ENCODE peak calls at places on chromosomes 11 and 22, in five cellular contexts. One of them, this sample, is unnamed. For H3K4me1, the result is how much of the 10 kb centered on the place peaks cover.

GRCh38 chr11:42819126-42819525 is 492.7 kb upstream of the API5 start:
- DNase-seq in CD8-positive, alpha-beta memory T cell: no peak
- DNase-seq in transverse colon: no peak
- DNase-seq in lower lobe of right lung: no peak
- DNase-seq in left ventricle myocardium inferior: no peak
- DNase-seq in this sample: no peak

GRCh38 chr11:27720277-27720830 is 20.1 kb upstream of the BDNF start:
- DNase-seq in CD8-positive, alpha-beta memory T cell: no peak
- DNase-seq in transverse colon: peak
- DNase-seq in lower lobe of right lung: no peak
- DNase-seq in left ventricle myocardium inferior: no peak
- DNase-seq in this sample: no peak

GRCh38 chr22:46057762-46058420 is 80.9 kb upstream of the WNT7B start:
- DNase-seq in CD8-positive, alpha-beta memory T cell: no peak
- DNase-seq in transverse colon: peak
- DNase-seq in lower lobe of right lung: peak
- DNase-seq in left ventricle myocardium inferior: peak
- DNase-seq in this sample: peak

GRCh38 chr11:66557733-66558326 is 10.6 kb downstream of the CTSF start:
- DNase-seq in CD8-positive, alpha-beta memory T cell: no peak
- DNase-seq in transverse colon: no peak
- DNase-seq in lower lobe of right lung: no peak
- DNase-seq in left ventricle myocardium inferior: no peak
- DNase-seq in this sample: no peak

GRCh38 chr22:21593406-21594232 is 26.1 kb downstream of the UBE2L3 start:
- DNase-seq in CD8-positive, alpha-beta memory T cell: no peak
- DNase-seq in transverse colon: no peak
- DNase-seq in lower lobe of right lung: no peak
- DNase-seq in left ventricle myocardium inferior: peak
- DNase-seq in this sample: no peak

GRCh38 chr22:30649430-30650007 is 13.9 kb downstream of the SLC35E4 start:
- DNase-seq in CD8-positive, alpha-beta memory T cell: peak
- DNase-seq in transverse colon: peak
- DNase-seq in lower lobe of right lung: no peak
- DNase-seq in left ventricle myocardium inferior: peak
- DNase-seq in this sample: no peak

GRCh38 chr11:115672999-115673411 is 168.8 kb upstream of the CADM1 start:
- DNase-seq in CD8-positive, alpha-beta memory T cell: no peak
- DNase-seq in transverse colon: no peak
- DNase-seq in lower lobe of right lung: no peak
- DNase-seq in left ventricle myocardium inferior: peak
- DNase-seq in this sample: no peak

GRCh38 chr11:95599959-95600586 is 189.5 kb downstream of the FAM76B start:
- DNase-seq in CD8-positive, alpha-beta memory T cell: no peak
- DNase-seq in transverse colon: no peak
- DNase-seq in lower lobe of right lung: no peak
- DNase-seq in left ventricle myocardium inferior: no peak
- DNase-seq in this sample: peak

GRCh38 chr11:34632105-34632780 is 11.3 kb downstream of the EHF start:
- DNase-seq in CD8-positive, alpha-beta memory T cell: no peak
- DNase-seq in transverse colon: no peak
- DNase-seq in lower lobe of right lung: no peak
- DNase-seq in left ventricle myocardium inferior: no peak
- DNase-seq in this sample: no peak

GRCh38 chr11:69605737-69606526 is 35.0 kb upstream of the CCND1 start:
- DNase-seq in CD8-positive, alpha-beta memory T cell: no peak
- DNase-seq in transverse colon: no peak
- DNase-seq in lower lobe of right lung: no peak
- DNase-seq in left ventricle myocardium inferior: no peak
- DNase-seq in this sample: no peak

GRCh38 chr22:41449321-41449720 is 2.7 kb upstream of the TOB2 start:
- DNase-seq in CD8-positive, alpha-beta memory T cell: no peak
- DNase-seq in transverse colon: no peak
- DNase-seq in lower lobe of right lung: no peak
- DNase-seq in left ventricle myocardium inferior: no peak
- DNase-seq in this sample: no peak

GRCh38 chr11:67611704-67612587 is 5.2 kb downstream of the NDUFV1 start:
- DNase-seq in CD8-positive, alpha-beta memory T cell: no peak
- DNase-seq in transverse colon: no peak
- DNase-seq in lower lobe of right lung: peak
- DNase-seq in left ventricle myocardium inferior: no peak
- DNase-seq in this sample: no peak

GRCh38 chr11:43577566-43578264 is 102.8 kb upstream of the HSD17B12 start:
- DNase-seq in CD8-positive, alpha-beta memory T cell: no peak
- DNase-seq in transverse colon: no peak
- DNase-seq in lower lobe of right lung: no peak
- DNase-seq in left ventricle myocardium inferior: no peak
- DNase-seq in this sample: no peak

GRCh38 chr11:30107899-30108298 is 91.1 kb upstream of the KCNA4 start:
- DNase-seq in CD8-positive, alpha-beta memory T cell: no peak
- DNase-seq in transverse colon: no peak
- DNase-seq in lower lobe of right lung: no peak
- DNase-seq in left ventricle myocardium inferior: no peak
- DNase-seq in this sample: no peak

GRCh38 chr11:79942071-79942470 is 501.2 kb upstream of the TENM4 start:
- DNase-seq in CD8-positive, alpha-beta memory T cell: no peak
- DNase-seq in transverse colon: no peak
- DNase-seq in lower lobe of right lung: no peak
- DNase-seq in left ventricle myocardium inferior: no peak
- DNase-seq in this sample: no peak

GRCh38 chr11:9280655-9281301 is 15.6 kb upstream of the DENND5A start:
- DNase-seq in CD8-positive, alpha-beta memory T cell: no peak
- DNase-seq in transverse colon: peak
- DNase-seq in lower lobe of right lung: no peak
- DNase-seq in left ventricle myocardium inferior: no peak
- DNase-seq in this sample: no peak

GRCh38 chr11:34311126-34311525 is 46.7 kb downstream of the ABTB2 start:
- DNase-seq in CD8-positive, alpha-beta memory T cell: no peak
- DNase-seq in transverse colon: no peak
- DNase-seq in lower lobe of right lung: no peak
- DNase-seq in left ventricle myocardium inferior: peak
- DNase-seq in this sample: no peak

GRCh38 chr22:39249081-39249704 is 4.4 kb upstream of the PDGFB start:
- DNase-seq in CD8-positive, alpha-beta memory T cell: no peak
- DNase-seq in transverse colon: no peak
- DNase-seq in lower lobe of right lung: no peak
- DNase-seq in left ventricle myocardium inferior: no peak
- DNase-seq in this sample: no peak

GRCh38 chr11:35292290-35292689 is 127.1 kb downstream of the SLC1A2 start:
- DNase-seq in CD8-positive, alpha-beta memory T cell: no peak
- DNase-seq in transverse colon: no peak
- DNase-seq in lower lobe of right lung: no peak
- DNase-seq in left ventricle myocardium inferior: no peak
- DNase-seq in this sample: no peak

GRCh38 chr22:42271906-42272305 is 1.5 kb upstream of the TCF20 start:
- DNase-seq in CD8-positive, alpha-beta memory T cell: no peak
- DNase-seq in transverse colon: no peak
- DNase-seq in lower lobe of right lung: no peak
- DNase-seq in left ventricle myocardium inferior: no peak
- DNase-seq in this sample: no peak

GRCh38 chr22:19292262-19293230 is 1.0 kb upstream of the CLTCL1 start:
- DNase-seq in CD8-positive, alpha-beta memory T cell: no peak
- DNase-seq in transverse colon: peak
- DNase-seq in lower lobe of right lung: peak
- DNase-seq in left ventricle myocardium inferior: peak
- DNase-seq in this sample: no peak

GRCh38 chr11:63510360-63511130 is 4.7 kb downstream of the LGALS12 start:
- DNase-seq in CD8-positive, alpha-beta memory T cell: no peak
- DNase-seq in transverse colon: no peak
- DNase-seq in lower lobe of right lung: peak
- DNase-seq in left ventricle myocardium inferior: peak
- DNase-seq in this sample: no peak

GRCh38 chr11:103683581-103683980 is 352.9 kb upstream of the DDI1 start:
- DNase-seq in CD8-positive, alpha-beta memory T cell: no peak
- DNase-seq in transverse colon: no peak
- DNase-seq in lower lobe of right lung: no peak
- DNase-seq in left ventricle myocardium inferior: no peak
- DNase-seq in this sample: no peak

GRCh38 chr11:67674442-67674871 is at the start of gene ALDH3B2:
- DNase-seq in CD8-positive, alpha-beta memory T cell: no peak
- DNase-seq in transverse colon: peak
- DNase-seq in lower lobe of right lung: no peak
- DNase-seq in left ventricle myocardium inferior: no peak
- DNase-seq in this sample: no peak

GRCh38 chr11:34028407-34028804 is 23.1 kb upstream of the CAPRIN1 start:
- DNase-seq in CD8-positive, alpha-beta memory T cell: no peak
- DNase-seq in transverse colon: peak
- DNase-seq in lower lobe of right lung: no peak
- DNase-seq in left ventricle myocardium inferior: peak
- DNase-seq in this sample: no peak

GRCh38 chr11:115637842-115638241 is 133.6 kb upstream of the CADM1 start:
- DNase-seq in CD8-positive, alpha-beta memory T cell: no peak
- DNase-seq in transverse colon: no peak
- DNase-seq in lower lobe of right lung: no peak
- DNase-seq in left ventricle myocardium inferior: no peak
- DNase-seq in this sample: no peak

GRCh38 chr11:76620471-76620870 is 50.1 kb downstream of the LRRC32 start:
- DNase-seq in CD8-positive, alpha-beta memory T cell: no peak
- DNase-seq in transverse colon: no peak
- DNase-seq in lower lobe of right lung: no peak
- DNase-seq in left ventricle myocardium inferior: no peak
- DNase-seq in this sample: no peak

GRCh38 chr11:64963072-64963631 is 8.8 kb downstream of the MAJIN start:
- DNase-seq in CD8-positive, alpha-beta memory T cell: no peak
- DNase-seq in transverse colon: no peak
- DNase-seq in lower lobe of right lung: no peak
- DNase-seq in left ventricle myocardium inferior: no peak
- DNase-seq in this sample: no peak

GRCh38 chr11:77115181-77115611 is 12.6 kb downstream of the OMP start:
- DNase-seq in CD8-positive, alpha-beta memory T cell: no peak
- DNase-seq in transverse colon: no peak
- DNase-seq in lower lobe of right lung: no peak
- DNase-seq in left ventricle myocardium inferior: no peak
- DNase-seq in this sample: no peak

GRCh38 chr11:105610796-105611361 is 1.0 kb downstream of the GRIA4 start:
- DNase-seq in CD8-positive, alpha-beta memory T cell: no peak
- DNase-seq in transverse colon: no peak
- DNase-seq in lower lobe of right lung: no peak
- DNase-seq in left ventricle myocardium inferior: no peak
- DNase-seq in this sample: no peak

GRCh38 chr11:72119188-72119587 is 6.7 kb upstream of the ANAPC15 start:
- DNase-seq in CD8-positive, alpha-beta memory T cell: no peak
- DNase-seq in transverse colon: no peak
- DNase-seq in lower lobe of right lung: no peak
- DNase-seq in left ventricle myocardium inferior: no peak
- DNase-seq in this sample: no peak

GRCh38 chr22:24474221-24474620 is 20.9 kb upstream of the UPB1 start:
- DNase-seq in CD8-positive, alpha-beta memory T cell: no peak
- DNase-seq in transverse colon: no peak
- DNase-seq in lower lobe of right lung: no peak
- DNase-seq in left ventricle myocardium inferior: no peak
- DNase-seq in this sample: no peak

GRCh38 chr22:28282346-28282745 is 363.3 kb upstream of the PITPNB start:
- DNase-seq in CD8-positive, alpha-beta memory T cell: no peak
- DNase-seq in transverse colon: no peak
- DNase-seq in lower lobe of right lung: no peak
- DNase-seq in left ventricle myocardium inferior: no peak
- DNase-seq in this sample: peak

GRCh38 chr22:29081499-29082236 is 8.8 kb downstream of the KREMEN1 start:
- DNase-seq in CD8-positive, alpha-beta memory T cell: no peak
- DNase-seq in transverse colon: no peak
- DNase-seq in lower lobe of right lung: no peak
- DNase-seq in left ventricle myocardium inferior: no peak
- DNase-seq in this sample: no peak

GRCh38 chr11:13338437-13339069 is 61.0 kb downstream of the BMAL1 start:
- DNase-seq in CD8-positive, alpha-beta memory T cell: no peak
- DNase-seq in transverse colon: no peak
- DNase-seq in lower lobe of right lung: no peak
- DNase-seq in left ventricle myocardium inferior: no peak
- DNase-seq in this sample: no peak

GRCh38 chr11:6251120-6251733 is 8.4 kb upstream of the CCKBR start:
- DNase-seq in CD8-positive, alpha-beta memory T cell: no peak
- DNase-seq in transverse colon: peak
- DNase-seq in lower lobe of right lung: peak
- DNase-seq in left ventricle myocardium inferior: peak
- DNase-seq in this sample: peak

DNA sequence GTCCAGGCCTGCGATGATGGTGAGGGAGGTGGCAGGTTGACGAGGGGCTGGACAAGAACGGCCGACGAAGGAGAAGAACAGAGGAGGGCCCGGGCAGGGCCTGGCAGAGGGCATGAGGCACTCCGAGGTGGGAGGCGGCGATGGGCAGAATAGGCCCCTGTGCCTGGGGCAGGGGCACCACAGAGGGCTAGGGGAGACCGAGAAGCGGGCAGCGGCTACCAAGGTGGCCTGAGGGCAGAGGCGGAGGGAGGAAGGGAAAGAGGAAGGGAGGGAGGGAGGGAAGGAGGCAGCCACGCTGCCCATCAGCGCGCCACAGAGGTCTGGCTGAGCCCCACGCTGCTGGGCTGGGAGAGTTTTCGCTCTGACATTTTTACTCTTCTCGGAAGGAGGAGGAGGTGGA is 11.3 kb downstream of the LSP1 start:
- DNase-seq in CD8-positive, alpha-beta memory T cell: no peak
- DNase-seq in transverse colon: no peak
- DNase-seq in lower lobe of right lung: peak
- DNase-seq in left ventricle myocardium inferior: peak
- DNase-seq in this sample: no peak
- H3K4me1 ChIP-seq in CD8-positive, alpha-beta memory T cell: half or more
- H3K4me1 ChIP-seq in transverse colon: under half
- H3K4me1 ChIP-seq in lower lobe of right lung: under half
- H3K4me1 ChIP-seq in left ventricle myocardium inferior: half or more
- H3K4me1 ChIP-seq in this sample: under half

GRCh38 chr22:37639070-37639760 is at the start of gene SH3BP1:
- DNase-seq in CD8-positive, alpha-beta memory T cell: peak
- DNase-seq in transverse colon: peak
- DNase-seq in lower lobe of right lung: peak
- DNase-seq in left ventricle myocardium inferior: peak
- DNase-seq in this sample: peak
- H3K4me1 ChIP-seq in CD8-positive, alpha-beta memory T cell: half or more
- H3K4me1 ChIP-seq in transverse colon: half or more
- H3K4me1 ChIP-seq in lower lobe of right lung: half or more
- H3K4me1 ChIP-seq in left ventricle myocardium inferior: under half
- H3K4me1 ChIP-seq in this sample: under half

GRCh38 chr11:11980200-11980599 is 28.2 kb downstream of the DKK3 start:
- DNase-seq in CD8-positive, alpha-beta memory T cell: no peak
- DNase-seq in transverse colon: no peak
- DNase-seq in lower lobe of right lung: no peak
- DNase-seq in left ventricle myocardium inferior: no peak
- DNase-seq in this sample: no peak
- H3K4me1 ChIP-seq in CD8-positive, alpha-beta memory T cell: under half
- H3K4me1 ChIP-seq in transverse colon: under half
- H3K4me1 ChIP-seq in lower lobe of right lung: half or more
- H3K4me1 ChIP-seq in left ventricle myocardium inferior: half or more
- H3K4me1 ChIP-seq in this sample: under half

GRCh38 chr11:81870815-81871214 is 862.8 kb downstream of the FAM181B start:
- DNase-seq in CD8-positive, alpha-beta memory T cell: no peak
- DNase-seq in transverse colon: no peak
- DNase-seq in lower lobe of right lung: no peak
- DNase-seq in left ventricle myocardium inferior: no peak
- DNase-seq in this sample: no peak
- H3K4me1 ChIP-seq in CD8-positive, alpha-beta memory T cell: under half
- H3K4me1 ChIP-seq in transverse colon: under half
- H3K4me1 ChIP-seq in lower lobe of right lung: under half
- H3K4me1 ChIP-seq in left ventricle myocardium inferior: under half
- H3K4me1 ChIP-seq in this sample: under half

This sample was measured in HAP-1.